ENCODE peak calls at places on chromosomes 4 and X, in six cellular contexts. S is T-helper 17 cell; C is activated CD8-positive, alpha-beta memory T cell treated with anti-CD3 and anti-CD28 coated beads, Interleukin-2, amount 50 U/mL, for 4 hours; W is stimulated activated CD4-positive, alpha-beta T cell treated with anti-CD3 and anti-CD28 coated beads, Interleukin-4, amount 100 ng/mL, for 4 hours; J is naive thymus-derived CD8-positive, alpha-beta T cell; N is HFF-Myc. I is an unnamed sample.

GRCh38 chr4:77385124-77385969 is 220.3 kb upstream of the CXCL13 start:
- DNase-seq in J (peak), N (peak), W (peak), C (peak), S (peak), I (peak)

GRCh38 chr4:153639556-153640475 is 44.3 kb upstream of the TLR2 start:
- DNase-seq in N (no peak), J (no peak), W (no peak), C (no peak), S (no peak), I (no peak)

GRCh38 chr4:145870155-145871020 is 68.2 kb downstream of the ZNF827 start:
- DNase-seq in C (no peak), N (no peak), J (no peak), S (no peak), W (no peak), I (no peak)

GRCh38 chr4:147754037-147754445 is 22.2 kb downstream of the ARHGAP10 start:
- DNase-seq in J (no peak), W (no peak), N (peak), S (no peak), C (no peak), I (no peak)

GRCh38 chr4:145830699-145831098 is 107.9 kb downstream of the ZNF827 start:
- DNase-seq in N (no peak), W (no peak), J (no peak), C (no peak), S (no peak), I (no peak)

GRCh38 chrX:71636438-71637252 is 18.3 kb upstream of the CXCR3 start:
- DNase-seq in J (no peak), S (no peak), N (no peak), W (no peak), C (no peak), I (no peak)

GRCh38 chr4:152719856-152720556 is 40.2 kb upstream of the TMEM154 start:
- DNase-seq in C (no peak), N (no peak), W (no peak), S (no peak), J (no peak), I (no peak)

GRCh38 chr4:16000708-16001483 is 37.9 kb upstream of the FGFBP2 start:
- DNase-seq in W (no peak), S (no peak), C (no peak), N (no peak), J (no peak), I (no peak)